ENCODE peak calls at places on chromosomes 6 and 20, in five cellular contexts. V is Calu3; I is CD8-positive, alpha-beta T cell; O is mucosa of descending colon; Q is AG04450. K is an unnamed sample.
A peak's percentile ranks its signal among the peaks of the same experiment; 100 is the strongest.

GRCh38 chr20:11366660-11367059 is 551.0 kb upstream of the BTBD3 start:
- DNase-seq in V (no peak), I (no peak), O (no peak), Q (peak; percentile 75), K (no peak)

GRCh38 chr20:38200646-38201045 is 35.6 kb upstream of the TGM2 start:
- DNase-seq in V (no peak), I (no peak), O (no peak), Q (no peak), K (no peak)

GRCh38 chr20:62972270-62973032 is 19.9 kb downstream of the SLC17A9 start:
- DNase-seq in V (peak; percentile 97), I (peak; percentile 86), O (peak; percentile 92), Q (peak; percentile 45), K (peak; percentile 94)

GRCh38 chr20:15627089-15627488 is 946.2 kb downstream of the KIF16B start:
- DNase-seq in V (no peak), I (no peak), O (no peak), Q (no peak), K (no peak)

GRCh38 chr20:38113401-38114325 is 51.4 kb downstream of the TGM2 start:
- DNase-seq in V (peak; percentile 86), I (no peak), O (peak; percentile 46), Q (no peak), K (peak; percentile 49)

GRCh38 chr6:958531-958930 is 265.6 kb upstream of the EXOC2 start:
- DNase-seq in V (no peak), I (no peak), O (no peak), Q (peak; percentile 57), K (no peak)

GRCh38 chr6:127516676-127517273 is 2.4 kb downstream of the MTCL3 start:
- DNase-seq in V (peak; percentile 41), I (peak; percentile 46), O (peak; percentile 45), Q (no peak), K (peak; percentile 63)

GRCh38 chr6:24910331-24910849 is 25.4 kb downstream of the RIPOR2 start:
- DNase-seq in V (peak; percentile 45), I (peak; percentile 52), O (no peak), Q (no peak), K (peak; percentile 10)

GRCh38 chr6:107354470-107354869 is 104.9 kb downstream of the PDSS2 start:
- DNase-seq in V (no peak), I (no peak), O (no peak), Q (no peak), K (no peak)

GRCh38 chr20:60255866-60256265 is 297.6 kb downstream of the CDH26 start:
- DNase-seq in V (no peak), I (no peak), O (no peak), Q (no peak), K (no peak)

GRCh38 chr6:110250838-110251237 is 70.6 kb downstream of the CDC40 start:
- DNase-seq in V (no peak), I (no peak), O (no peak), Q (no peak), K (no peak)
- TF ChIP-seq CTCF in V (no peak), I (no peak), O (no peak), Q (no peak), K (no peak)

GRCh38 chr20:34883809-34884208 is 7.4 kb downstream of the ACSS2 start:
- DNase-seq in V (no peak), I (no peak), O (no peak), Q (no peak), K (no peak)

GRCh38 chr20:34888468-34888867 is 12.1 kb downstream of the ACSS2 start:
- DNase-seq in V (no peak), I (no peak), O (no peak), Q (no peak), K (no peak)

GRCh38 chr20:34887023-34887422 is 10.6 kb downstream of the ACSS2 start:
- DNase-seq in V (no peak), I (no peak), O (no peak), Q (no peak), K (no peak)

GRCh38 chr20:34884260-34884659 is 7.8 kb downstream of the ACSS2 start:
- DNase-seq in V (no peak), I (no peak), O (no peak), Q (no peak), K (no peak)

DNA sequence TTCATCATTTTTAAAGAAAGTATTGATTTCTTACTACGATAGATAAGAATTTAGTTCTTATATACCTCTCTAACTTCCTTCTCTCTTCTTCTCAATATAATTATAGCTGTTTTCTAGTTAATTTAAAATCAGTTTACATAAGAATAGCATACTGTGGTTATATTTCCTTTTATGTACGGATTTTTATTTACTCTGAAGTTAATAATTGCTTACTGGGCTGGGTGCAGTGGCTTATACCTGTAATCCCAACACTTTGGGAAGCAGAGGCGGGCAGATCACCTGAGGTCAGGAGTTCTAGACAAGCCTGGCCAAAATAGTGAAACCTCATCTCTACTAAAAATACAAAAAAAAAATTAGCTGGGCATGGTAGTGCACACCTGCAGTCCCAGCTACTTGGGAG is 9.7 kb downstream of the ACSS2 start:
- DNase-seq in V (peak; percentile 24), I (no peak), O (no peak), Q (no peak), K (no peak)
- TF ChIP-seq CTCF in V (no peak), I (no peak), O (no peak), Q (no peak), K (no peak)

DNA sequence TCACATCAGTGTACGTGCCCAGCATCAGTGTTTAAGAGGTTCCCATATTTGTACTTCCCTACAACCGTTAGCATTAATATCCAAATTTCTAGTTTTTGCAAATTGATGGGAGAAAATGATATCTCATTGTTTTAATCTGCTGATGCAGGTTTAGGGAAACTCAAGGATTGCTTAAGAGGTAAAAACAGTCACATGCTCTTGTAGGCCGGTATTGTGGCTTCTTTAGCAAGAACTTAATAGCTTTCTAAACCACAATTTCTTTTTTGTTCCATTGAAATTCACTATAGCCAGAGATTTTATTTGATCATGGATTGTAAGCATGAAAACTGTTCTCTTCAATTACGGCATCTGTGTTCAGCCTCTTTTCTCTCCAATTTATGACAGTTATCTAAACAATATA is 29.5 kb downstream of the BEND6 start:
- DNase-seq in V (no peak), I (no peak), O (no peak), Q (no peak), K (no peak)
- TF ChIP-seq CTCF in V (no peak), I (no peak), O (no peak), Q (no peak), K (no peak)

GRCh38 chr20:34676642-34677373 is at the start of gene PIGU:
- DNase-seq in V (peak; percentile 99), I (peak; percentile 96), O (peak; percentile 96), Q (peak; percentile 82), K (peak; percentile 96)
- TF ChIP-seq CTCF in V (no peak), I (no peak), O (peak; percentile 61), Q (no peak), K (no peak)

GRCh38 chr6:141526985-141527384 is 605.7 kb upstream of the GJE1 start:
- DNase-seq in V (no peak), I (no peak), O (no peak), Q (no peak), K (no peak)

DNA sequence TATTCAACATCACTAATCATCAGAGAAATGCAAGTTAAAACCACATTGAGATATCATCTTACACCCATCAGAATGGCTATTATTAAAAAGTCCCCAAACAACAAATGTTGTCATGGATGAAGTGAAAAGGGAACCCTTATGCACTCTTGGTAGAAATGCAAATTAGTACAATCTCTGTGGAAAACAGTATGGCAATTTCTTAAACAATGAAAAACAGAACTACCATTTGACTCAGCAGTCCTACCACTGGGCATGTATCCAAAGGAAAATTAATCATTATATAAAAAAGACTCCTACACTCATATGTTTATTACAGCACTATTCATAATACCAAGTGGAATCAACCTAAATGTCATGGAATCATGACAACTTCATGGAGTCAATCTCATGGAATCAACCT is 611.3 kb upstream of the GJE1 start:
- DNase-seq in V (no peak), I (no peak), O (no peak), Q (no peak), K (no peak)
- TF ChIP-seq CTCF in V (no peak), I (no peak), O (no peak), Q (no peak), K (no peak)

GRCh38 chr6:133952815-133953633 is at the start of gene TBPL1:
- DNase-seq in V (peak; percentile 89), I (peak; percentile 93), O (peak; percentile 95), Q (peak; percentile 92), K (peak; percentile 93)
- TF ChIP-seq CTCF in V (no peak), I (no peak), O (no peak), Q (no peak), K (no peak)

GRCh38 chr6:53064726-53065265 is 408 bp upstream of the FBXO9 start:
- DNase-seq in V (peak; percentile 93), I (peak; percentile 97), O (peak; percentile 99), Q (peak; percentile 93), K (peak; percentile 89)
- TF ChIP-seq CTCF in V (no peak), I (no peak), O (no peak), Q (no peak), K (no peak)

GRCh38 chr20:12924126-12924525 is 84.6 kb upstream of the SPTLC3 start:
- DNase-seq in V (no peak), I (no peak), O (no peak), Q (no peak), K (no peak)

GRCh38 chr20:12928358-12928754 is 80.4 kb upstream of the SPTLC3 start:
- DNase-seq in V (no peak), I (no peak), O (no peak), Q (no peak), K (no peak)

GRCh38 chr20:12927489-12927888 is 81.3 kb upstream of the SPTLC3 start:
- DNase-seq in V (no peak), I (no peak), O (no peak), Q (no peak), K (no peak)

GRCh38 chr20:12925863-12926547 is 82.8 kb upstream of the SPTLC3 start:
- DNase-seq in V (no peak), I (no peak), O (no peak), Q (no peak), K (no peak)

GRCh38 chr20:12925214-12925755 is 83.5 kb upstream of the SPTLC3 start:
- DNase-seq in V (peak; percentile 59), I (peak; percentile 16), O (peak; percentile 58), Q (peak; percentile 77), K (peak; percentile 57)
- TF ChIP-seq CTCF in V (peak; percentile 66), I (peak; percentile 44), O (peak; percentile 57), Q (peak; percentile 99), K (peak; percentile 84)

GRCh38 chr6:31083742-31084354 is 28.5 kb downstream of the C6orf15 start:
- DNase-seq in V (peak; percentile 61), I (peak; percentile 18), O (peak; percentile 65), Q (peak; percentile 61), K (peak; percentile 64)
- TF ChIP-seq CTCF in V (peak; percentile 55), I (no peak), O (no peak), Q (peak; percentile 51), K (peak; percentile 46)

K was measured in endothelial cell.